ENCODE peak calls at places on chromosomes 11 and 22, in four cellular contexts. I is stimulated activated CD4-positive, alpha-beta T cell treated with anti-CD3 and anti-CD28 coated beads, Interleukin-2, amount 100 ng/mL, for 48 hours; S is astrocyte of the hippocampus; G is stimulated activated CD8-positive, alpha-beta memory T cell treated with anti-CD3 and anti-CD28 coated beads, Interleukin-7, amount 100 ng/mL, for 1 hour. A is an unnamed sample.

GRCh38 chr11:57324154-57324885 is 432 bp downstream of the TNKS1BP1 start:
- DNase-seq in S (peak), I (no peak), G (no peak), A (peak)

GRCh38 chr11:66052664-66052982 is 459 bp downstream of the SF3B2 start:
- DNase-seq in I (no peak), G (no peak), S (no peak), A (no peak)

GRCh38 chr22:39349506-39349966 is 255 bp upstream of the SYNGR1 start:
- DNase-seq in I (no peak), G (no peak), S (peak), A (no peak)

GRCh38 chr11:69536406-69536805 is 54.9 kb downstream of the LINC01488 start:
- DNase-seq in I (no peak), S (no peak), G (no peak), A (no peak)

GRCh38 chr11:8095356-8095755 is 14.3 kb downstream of the TUB start:
- DNase-seq in S (no peak), G (no peak), I (no peak), A (no peak)

GRCh38 chr11:104484784-104485554 is 321.0 kb upstream of the PDGFD start:
- DNase-seq in S (no peak), I (no peak), G (no peak), A (no peak)

GRCh38 chr11:87020764-87021365 is 16.9 kb upstream of the TMEM135 start:
- DNase-seq in G (no peak), S (no peak), I (no peak), A (no peak)

GRCh38 chr11:61472868-61473267 is 35.7 kb upstream of the LRRC10B start:
- DNase-seq in G (no peak), I (no peak), S (peak), A (no peak)

GRCh38 chr11:45423475-45424081 is 137.4 kb upstream of the SYT13 start:
- DNase-seq in I (no peak), S (no peak), G (no peak), A (no peak)

GRCh38 chr22:46004105-46004866 is 27.3 kb upstream of the WNT7B start:
- DNase-seq in G (no peak), I (no peak), S (no peak), A (peak)

GRCh38 chr11:76232026-76232665 is 25.8 kb upstream of the WNT11 start:
- DNase-seq in S (no peak), G (no peak), I (no peak), A (no peak)

GRCh38 chr11:70068950-70069349 is 9.2 kb upstream of the ANO1 start:
- DNase-seq in I (no peak), S (no peak), G (no peak), A (no peak)

GRCh38 chr11:119810478-119811232 is 81.7 kb upstream of the NECTIN1 start:
- DNase-seq in G (no peak), S (no peak), I (no peak), A (no peak)

A was measured in Daoy.